ENCODE peak calls at places on chromosome 7, in seven cellular contexts. O is body of pancreas, J is transverse colon, N is K562, C is HCT116, K is suprapubic skin, V is stomach. Q is an unnamed sample.

GRCh38 chr7:137591444-137591843 is 247.9 kb upstream of the PTN start:
- DNase-seq in C (no peak), V (no peak), O (no peak), J (no peak), K (no peak), N (no peak), Q (no peak)

GRCh38 chr7:7696458-7697119 is 21.8 kb downstream of the RPA3 start:
- DNase-seq in J (no peak), K (no peak), V (no peak), O (peak; percentile 28), C (peak; percentile 65), N (no peak), Q (no peak)

GRCh38 chr7:69620063-69620462 is 21.8 kb downstream of the AUTS2 start:
- DNase-seq in K (no peak), J (no peak), O (no peak), V (no peak), C (no peak), N (no peak), Q (no peak)

GRCh38 chr7:20246236-20246635 is 29.1 kb upstream of the MACC1 start:
- DNase-seq in N (no peak), K (no peak), V (no peak), O (no peak), J (no peak), C (no peak), Q (no peak)

GRCh38 chr7:137667633-137668387 is 179.0 kb downstream of the DGKI start:
- DNase-seq in V (no peak), N (no peak), O (no peak), J (no peak), K (no peak), C (no peak), Q (no peak)

GRCh38 chr7:5215313-5215712 is 25.3 kb downstream of the WIPI2 start:
- DNase-seq in V (no peak), J (no peak), C (no peak), N (no peak), K (no peak), O (no peak), Q (no peak)

GRCh38 chr7:18320971-18321567 is 174.5 kb upstream of the HDAC9 start:
- DNase-seq in V (no peak), J (no peak), N (peak; percentile 22), O (no peak), C (peak; percentile 43), K (no peak), Q (peak; percentile 5)

GRCh38 chr7:105808703-105809590 is 67.5 kb downstream of the ATXN7L1 start:
- DNase-seq in O (no peak), N (peak; percentile 31), V (peak; percentile 59), J (peak; percentile 71), K (no peak), C (no peak), Q (peak; percentile 54)

GRCh38 chr7:1848911-1849311 is 178.8 kb downstream of the ELFN1 start:
- DNase-seq in J (no peak), C (no peak), K (peak; percentile 35), N (no peak), O (peak; percentile 4), V (no peak), Q (no peak)

GRCh38 chr7:78649976-78650375 is 803.5 kb downstream of the MAGI2 start:
- DNase-seq in V (no peak), O (no peak), N (no peak), K (no peak), J (no peak), C (no peak), Q (no peak)

GRCh38 chr7:108459922-108460551 is 3.8 kb upstream of the NRCAM start:
- DNase-seq in J (no peak), O (peak; percentile 40), C (peak; percentile 4), N (peak; percentile 67), K (no peak), V (no peak), Q (no peak)

GRCh38 chr7:55099086-55099831 is 80.4 kb downstream of the EGFR start:
- DNase-seq in V (no peak), J (no peak), K (no peak), N (no peak), O (no peak), C (no peak), Q (no peak)

GRCh38 chr7:82044497-82045080 is 274.7 kb upstream of the HGF start:
- DNase-seq in C (peak; percentile 23), K (no peak), J (peak; percentile 14), V (peak; percentile 28), N (peak; percentile 11), O (peak; percentile 33), Q (no peak)

GRCh38 chr7:54967384-54967783 is 51.4 kb upstream of the EGFR start:
- DNase-seq in N (no peak), V (no peak), K (no peak), C (peak; percentile 3), O (peak; percentile 56), J (no peak), Q (no peak)

GRCh38 chr7:24936121-24936824 is 43.7 kb downstream of the OSBPL3 start:
- DNase-seq in J (no peak), N (no peak), V (no peak), C (no peak), K (no peak), O (no peak), Q (no peak)

GRCh38 chr7:68492359-68492690 is 1106.0 kb upstream of the AUTS2 start:
- DNase-seq in K (no peak), V (no peak), N (no peak), C (no peak), O (no peak), J (no peak), Q (no peak)

GRCh38 chr7:30065746-30066145 is 37.5 kb downstream of the PLEKHA8 start:
- DNase-seq in K (no peak), J (no peak), C (no peak), V (no peak), N (no peak), O (no peak), Q (no peak)

GRCh38 chr7:10756981-10757380 is 216.7 kb upstream of the PHF14 start:
- DNase-seq in O (no peak), N (no peak), J (no peak), V (no peak), K (no peak), C (no peak), Q (no peak)
- TF ChIP-seq POLR2A in O (no peak), N (no peak), J (no peak), V (no peak), K (no peak), C (no peak), Q (no peak)

DNA sequence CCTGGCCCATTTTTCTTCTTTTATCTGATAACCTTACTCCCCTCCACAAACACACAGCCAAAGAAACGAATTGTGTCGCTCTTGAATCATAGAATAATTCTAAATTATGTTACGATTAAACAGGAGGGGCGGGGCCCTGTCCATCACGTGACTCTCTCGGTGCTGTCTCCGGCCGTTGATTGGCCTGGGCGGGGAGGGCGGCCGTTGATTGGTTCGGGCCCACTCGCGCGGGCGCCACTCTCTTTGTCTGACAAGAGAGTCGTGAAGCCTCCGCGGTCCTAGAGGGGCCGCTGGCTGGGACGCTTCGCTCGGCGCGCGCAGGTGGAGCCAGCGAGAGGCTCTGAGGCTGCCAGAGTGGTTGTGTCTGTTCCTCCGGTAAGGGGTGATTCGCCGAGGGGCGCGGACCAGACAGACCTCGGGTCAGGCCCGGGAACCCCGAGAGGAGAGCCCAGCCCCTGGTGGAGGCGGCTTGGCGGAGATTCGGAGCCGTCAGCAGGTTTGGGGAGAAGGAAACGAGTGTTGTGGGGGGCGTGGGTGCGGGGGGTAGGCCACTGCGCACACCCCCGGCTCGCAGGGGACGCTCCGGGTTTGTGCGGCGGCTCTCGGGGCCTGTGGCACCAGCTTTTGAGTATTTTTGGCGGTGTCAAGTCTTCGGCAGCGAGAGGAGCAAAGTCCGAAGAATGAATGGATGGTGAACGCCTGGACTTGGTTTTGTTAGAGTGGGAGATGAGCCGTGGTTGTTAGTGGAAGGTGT is at the start of gene ZNF789:
- DNase-seq in O (peak; percentile 97), V (peak; percentile 99), N (peak; percentile 100), K (peak; percentile 99), J (peak; percentile 98), C (peak; percentile 92), Q (peak; percentile 97)
- TF ChIP-seq POLR2A in O (peak; percentile 72), V (no peak), N (peak; percentile 94), K (no peak), J (peak; percentile 78), C (peak; percentile 74), Q (peak; percentile 86)

DNA sequence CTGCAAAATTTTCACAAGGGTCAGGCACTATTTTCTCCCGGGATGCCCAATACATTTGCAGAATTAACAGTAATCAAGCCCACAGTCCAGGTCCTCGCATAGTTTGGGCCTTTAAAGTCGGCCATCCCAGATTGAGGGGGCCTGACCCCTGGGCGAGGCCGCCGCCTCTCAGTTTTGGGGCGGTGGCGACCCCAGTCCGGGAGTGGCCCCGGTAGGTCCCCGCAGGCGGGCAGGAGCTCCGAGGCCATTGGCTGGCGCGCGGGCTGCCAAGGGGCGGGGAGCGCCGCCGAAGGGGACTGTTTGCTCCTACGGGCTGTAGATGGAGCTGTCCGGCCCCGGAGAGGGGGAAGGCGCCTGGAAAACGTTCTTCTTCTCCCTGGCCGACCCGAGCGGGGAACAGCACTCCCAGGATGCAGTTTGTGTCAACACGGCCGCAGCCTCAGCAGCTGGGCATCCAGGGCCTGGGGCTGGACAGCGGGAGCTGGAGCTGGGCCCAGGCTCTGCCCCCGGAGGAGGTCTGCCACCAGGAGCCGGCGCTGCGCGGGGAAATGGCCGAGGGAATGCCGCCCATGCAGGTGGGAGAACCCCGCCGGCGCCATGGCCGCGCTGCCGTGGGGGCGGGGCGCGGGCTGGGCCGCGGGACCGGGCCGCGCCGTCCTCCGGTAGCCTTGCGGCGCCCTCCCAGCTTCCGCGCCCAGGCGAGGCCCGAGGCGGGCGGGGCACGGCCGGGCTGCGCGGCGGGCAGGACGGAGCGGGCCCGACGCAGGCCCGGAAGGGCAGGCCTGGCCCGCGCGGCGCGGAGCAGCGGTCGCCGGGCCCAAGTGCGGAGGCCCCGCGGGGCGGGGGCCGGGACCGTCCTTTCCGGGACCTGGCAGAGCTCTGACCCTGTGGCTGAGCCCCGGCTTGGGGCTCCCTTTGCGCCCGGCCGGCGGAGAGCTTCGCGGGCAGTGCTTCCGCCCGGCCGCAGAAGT is at the start of gene ZNF282:
- DNase-seq in C (peak; percentile 67), N (peak; percentile 98), J (peak; percentile 90), V (peak; percentile 92), K (peak; percentile 91), O (peak; percentile 92), Q (peak; percentile 89)
- TF ChIP-seq POLR2A in C (peak; percentile 67), N (peak; percentile 92), J (peak; percentile 66), V (no peak), K (no peak), O (peak; percentile 80), Q (peak; percentile 75)

GRCh38 chr7:66497346-66497745 is 131.3 kb upstream of the KCTD7 start:
- DNase-seq in C (no peak), V (no peak), K (no peak), O (no peak), J (no peak), N (no peak), Q (no peak)

DNA sequence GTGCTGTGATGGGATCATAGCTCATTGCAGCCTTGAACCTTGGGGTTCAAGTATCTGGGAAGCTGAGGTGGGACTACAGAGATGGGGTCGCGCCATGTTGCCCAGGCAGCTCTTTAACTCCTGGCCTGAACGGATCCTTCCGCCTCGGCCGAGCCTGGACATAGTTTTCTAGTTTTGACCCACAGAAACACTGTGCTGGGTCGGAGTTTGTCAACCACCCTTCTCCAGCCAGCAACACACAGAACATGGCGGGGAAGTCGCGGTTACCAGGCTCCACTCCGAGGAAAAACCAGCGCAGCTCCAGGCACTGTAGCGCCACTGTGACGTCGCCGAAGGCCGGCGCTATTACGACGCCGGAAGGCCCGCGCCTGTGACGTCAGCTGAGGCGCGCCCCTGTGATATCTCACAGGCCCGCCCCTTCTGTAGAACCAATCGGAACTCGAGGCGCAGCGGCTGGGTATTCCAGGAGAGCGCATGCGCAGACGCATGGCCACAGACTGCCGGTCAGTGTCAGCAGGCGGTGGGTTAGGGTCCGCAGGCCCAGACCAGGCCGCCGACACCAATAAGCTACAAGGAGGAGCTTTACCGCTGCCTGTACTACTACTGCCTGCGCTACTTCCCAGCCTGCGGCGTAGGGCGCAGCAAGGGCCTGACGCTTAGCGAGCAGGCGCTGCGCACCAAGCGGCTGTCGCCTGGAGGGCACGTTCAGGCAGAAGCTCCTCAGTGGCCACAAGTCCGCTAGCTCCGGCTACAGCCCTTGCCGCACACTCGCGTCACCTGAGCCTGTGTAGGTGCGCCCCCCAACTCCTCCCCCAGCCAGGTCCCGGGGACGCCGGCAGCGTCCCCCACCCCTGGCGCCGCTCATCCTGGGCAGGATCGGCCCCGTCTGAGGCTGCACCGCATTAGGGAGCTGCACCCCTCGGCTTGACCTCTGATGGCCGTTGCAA is 135.2 kb upstream of the KCTD7 start:
- DNase-seq in O (peak; percentile 99), C (peak; percentile 95), N (peak; percentile 100), K (peak; percentile 99), J (peak; percentile 98), V (peak; percentile 99), Q (peak; percentile 93)
- TF ChIP-seq POLR2A in O (peak; percentile 95), C (peak; percentile 92), N (peak; percentile 99), K (peak; percentile 91), J (peak; percentile 94), V (no peak), Q (peak; percentile 76)